ENCODE peak calls at places on chromosome 18, in nine cellular contexts. X, V, Z, T, W, L, F, C and E are unnamed samples.
A peak's percentile ranks its signal among the peaks of the same experiment; 100 is the strongest.

GRCh38 chr18:79465392-79465991 is 69.8 kb downstream of the NFATC1 start:
- DNase-seq in Z (no peak), F (no peak), T (no peak), V (no peak), C (peak; percentile 79), X (no peak), L (peak; percentile 70), W (peak; percentile 25), E (peak; percentile 87)

GRCh38 chr18:44526705-44527415 is 153.8 kb upstream of the SETBP1 start:
- DNase-seq in L (no peak), F (no peak), T (no peak), W (no peak), C (no peak), V (no peak), X (no peak), Z (no peak), E (no peak)

GRCh38 chr18:111292-112014 is 46.9 kb upstream of the USP14 start:
- DNase-seq in C (no peak), T (no peak), W (peak; percentile 43), X (peak; percentile 33), L (no peak), Z (no peak), V (no peak), F (peak; percentile 40), E (peak; percentile 86)

GRCh38 chr18:67938691-67939090 is 422.2 kb upstream of the DSEL start:
- DNase-seq in V (no peak), C (no peak), L (no peak), F (peak; percentile 84), X (no peak), W (peak; percentile 29), T (no peak), Z (no peak), E (no peak)

GRCh38 chr18:78890388-78890787 is 89.2 kb upstream of the SALL3 start:
- DNase-seq in T (no peak), C (no peak), W (no peak), V (no peak), X (no peak), Z (no peak), L (no peak), F (no peak), E (no peak)

GRCh38 chr18:44723973-44724778 is 43.5 kb downstream of the SETBP1 start:
- DNase-seq in W (no peak), F (no peak), Z (no peak), C (no peak), T (no peak), V (no peak), X (no peak), L (no peak), E (no peak)

GRCh38 chr18:22933206-22933957 is at the start of gene RBBP8:
- DNase-seq in V (peak; percentile 16), L (peak; percentile 84), T (peak; percentile 21), C (peak; percentile 91), W (peak; percentile 76), F (peak; percentile 75), X (peak; percentile 54), Z (peak; percentile 96), E (peak; percentile 87)

GRCh38 chr18:55546873-55547704 is 40.9 kb downstream of the TCF4 start:
- DNase-seq in C (no peak), W (peak; percentile 66), Z (no peak), F (peak; percentile 82), L (no peak), T (no peak), V (no peak), X (no peak), E (no peak)

GRCh38 chr18:74351354-74351753 is 35.7 kb downstream of the C18orf63 start:
- DNase-seq in Z (no peak), X (no peak), V (no peak), W (peak; percentile 73), F (peak; percentile 82), C (peak; percentile 7), T (no peak), L (no peak), E (no peak)

GRCh38 chr18:44682871-44683221 is 2.2 kb downstream of the SETBP1 start:
- DNase-seq in C (no peak), X (no peak), W (no peak), Z (no peak), T (no peak), V (no peak), F (no peak), L (no peak), E (no peak)

GRCh38 chr18:50111398-50111797 is 83.5 kb downstream of the MYO5B start:
- DNase-seq in F (no peak), X (no peak), C (no peak), T (no peak), Z (no peak), L (no peak), V (no peak), W (no peak), E (no peak)
- TF ChIP-seq CTCF in F (no peak), X (no peak), C (peak; percentile 16), T (no peak), Z (no peak), L (no peak), V (no peak), W (no peak), E (no peak)

GRCh38 chr18:29439398-29439797 is 1262.5 kb upstream of the CDH2 start:
- DNase-seq in C (no peak), T (no peak), Z (no peak), W (no peak), L (no peak), V (no peak), X (no peak), F (no peak), E (no peak)
- TF ChIP-seq CTCF in C (no peak), T (no peak), Z (no peak), W (peak; percentile 50), L (no peak), V (no peak), X (no peak), F (peak; percentile 5), E (no peak)

GRCh38 chr18:34837769-34838194 is 127.7 kb downstream of the DTNA start:
- DNase-seq in T (no peak), Z (no peak), L (no peak), W (peak; percentile 59), X (no peak), F (peak; percentile 12), V (no peak), C (no peak), E (no peak)
- TF ChIP-seq CTCF in T (no peak), Z (no peak), L (no peak), W (no peak), X (no peak), F (no peak), V (no peak), C (no peak), E (no peak)

DNA sequence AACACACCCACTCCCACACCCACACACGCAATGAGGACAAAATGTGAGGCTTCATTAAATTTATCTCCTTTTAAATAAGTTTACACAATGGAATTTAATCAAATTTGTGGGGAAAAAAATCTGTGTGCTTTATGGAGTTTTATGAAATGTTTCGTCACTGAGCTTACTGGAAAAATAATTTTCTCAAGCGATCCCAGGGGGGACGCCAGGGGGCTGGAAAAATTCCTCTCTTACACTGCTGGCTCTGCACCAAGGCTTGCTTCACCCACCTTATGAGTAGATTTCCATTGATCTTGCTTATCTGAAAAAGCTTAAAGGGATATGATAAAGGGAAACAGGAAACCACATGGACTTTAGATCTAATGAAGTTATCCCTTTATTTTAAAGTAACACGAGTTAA is 95.5 kb downstream of the CABYR start:
- DNase-seq in C (no peak), X (no peak), F (no peak), W (peak; percentile 23), L (no peak), Z (no peak), V (no peak), T (no peak), E (no peak)
- TF ChIP-seq CTCF in C (no peak), X (no peak), F (no peak), W (no peak), L (no peak), Z (no peak), V (no peak), T (no peak), E (no peak)

DNA sequence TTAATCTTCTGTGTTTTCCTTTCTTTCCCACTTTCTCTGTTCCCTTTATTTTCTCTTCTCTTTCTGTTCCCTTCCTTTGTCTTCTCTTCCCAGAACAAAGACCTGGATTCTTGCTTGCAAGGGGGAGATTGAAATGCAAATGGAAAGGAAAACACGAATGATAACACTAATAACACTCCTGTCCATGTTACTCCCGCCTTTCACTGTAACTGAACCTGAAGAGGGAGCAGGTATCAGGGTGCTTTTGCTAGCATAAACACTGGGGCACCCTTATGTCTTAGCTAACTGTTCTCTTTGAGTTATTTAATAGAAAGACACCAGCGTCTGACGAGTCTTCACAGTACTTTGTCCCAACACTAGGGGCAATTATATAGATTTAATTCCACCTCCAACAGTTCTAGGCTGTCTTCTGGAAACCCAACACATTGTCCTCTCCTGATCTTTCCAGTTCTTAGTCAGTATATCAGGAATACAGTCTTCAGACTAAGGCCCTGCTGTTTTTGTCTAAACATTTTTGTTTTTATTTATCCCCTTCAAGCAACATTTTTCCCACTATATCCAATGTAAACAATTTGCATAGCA is 99.2 kb downstream of the PTPRM start:
- DNase-seq in V (no peak), L (no peak), F (no peak), Z (no peak), X (peak; percentile 4), W (no peak), T (no peak), C (no peak), E (no peak)
- TF ChIP-seq CTCF in V (no peak), L (no peak), F (no peak), Z (no peak), X (no peak), W (peak; percentile 12), T (no peak), C (no peak), E (no peak)

GRCh38 chr18:41985914-41986313 is 30.9 kb downstream of the PIK3C3 start:
- DNase-seq in X (no peak), L (no peak), F (no peak), T (no peak), C (no peak), V (no peak), Z (no peak), W (no peak), E (no peak)
- TF ChIP-seq CTCF in X (no peak), L (no peak), F (no peak), T (no peak), C (no peak), V (no peak), Z (no peak), W (no peak), E (no peak)

DNA sequence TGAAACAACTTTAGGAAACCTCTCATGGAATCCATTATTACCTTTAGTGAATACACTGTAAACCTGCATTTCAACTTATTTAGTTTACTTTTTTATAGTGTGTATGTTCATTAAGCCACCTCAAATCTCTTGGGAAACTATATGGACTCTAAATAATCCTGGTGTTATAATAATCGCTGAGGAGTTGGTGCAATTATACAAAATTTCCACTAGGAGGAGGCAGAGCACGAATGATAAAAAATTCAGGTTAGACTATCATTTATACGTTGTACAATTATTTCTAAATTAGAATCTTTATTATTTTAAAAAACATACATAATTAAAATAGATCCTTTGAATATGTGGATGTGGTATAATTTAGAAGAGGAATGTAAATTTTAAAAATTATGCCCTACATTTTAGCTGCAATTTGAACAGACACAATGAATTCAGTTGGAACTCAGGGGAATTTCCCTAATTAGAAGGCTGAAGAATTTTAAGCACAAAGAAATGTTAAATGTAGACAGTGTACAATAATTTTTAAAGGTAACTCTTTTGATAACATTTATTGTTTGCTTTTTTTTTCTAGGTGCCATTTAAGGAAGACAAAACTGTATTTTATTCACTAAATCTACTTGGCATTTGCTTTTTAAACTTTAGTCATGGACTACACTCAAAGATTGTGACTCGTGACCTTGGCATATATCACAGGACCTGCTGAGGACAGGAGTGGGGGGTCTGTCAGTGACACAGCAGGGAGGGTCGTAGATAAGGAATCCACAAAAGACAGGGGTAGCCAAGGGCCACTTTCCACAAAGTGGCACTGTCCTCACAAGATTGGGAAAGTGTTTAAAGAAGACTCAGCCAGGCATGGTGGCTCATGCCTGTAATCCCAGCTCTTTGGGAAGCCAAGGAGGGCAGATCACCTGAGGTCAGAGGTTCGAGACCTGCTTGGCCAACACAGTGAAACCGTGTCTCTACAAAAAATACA is 45.5 kb downstream of the RAB12 start:
- DNase-seq in Z (no peak), F (peak; percentile 34), V (no peak), W (peak; percentile 45), C (peak; percentile 55), X (peak; percentile 43), L (no peak), T (no peak), E (peak; percentile 54)
- TF ChIP-seq CTCF in Z (no peak), F (peak; percentile 88), V (peak; percentile 86), W (peak; percentile 64), C (peak; percentile 91), X (peak; percentile 86), L (peak; percentile 96), T (peak; percentile 81), E (peak; percentile 61)